ENCODE peak calls at places on chromosomes 12 and 14, in six cellular contexts. One of them, this sample, is unnamed.

GRCh38 chr14:103427485-103428443 is 42.5 kb downstream of the MARK3 start:
- DNase-seq in NCI-H69: peak; percentile 59
- DNase-seq in mesothelial cell of epicardium: no peak
- DNase-seq in EH: peak; percentile 95
- DNase-seq in left ventricle myocardium inferior: no peak
- DNase-seq in NCI-H1105 treated with DMSO at 0.1 percent for 48 hours: no peak
- DNase-seq in this sample: peak; percentile 88

GRCh38 chr12:11508699-11509098 is 113.3 kb upstream of the PRB2 start:
- DNase-seq in NCI-H1105 treated with DMSO at 0.1 percent for 48 hours: no peak
- DNase-seq in left ventricle myocardium inferior: no peak
- DNase-seq in EH: peak; percentile 46
- DNase-seq in NCI-H69: no peak
- DNase-seq in mesothelial cell of epicardium: no peak
- DNase-seq in this sample: no peak

GRCh38 chr12:29561736-29562135 is 64.2 kb upstream of the OVCH1 start:
- DNase-seq in left ventricle myocardium inferior: no peak
- DNase-seq in EH: peak; percentile 11
- DNase-seq in mesothelial cell of epicardium: no peak
- DNase-seq in NCI-H69: no peak
- DNase-seq in NCI-H1105 treated with DMSO at 0.1 percent for 48 hours: no peak
- DNase-seq in this sample: no peak

GRCh38 chr12:25788707-25789106 is 169.8 kb upstream of the RASSF8 start:
- DNase-seq in EH: no peak
- DNase-seq in left ventricle myocardium inferior: no peak
- DNase-seq in NCI-H1105 treated with DMSO at 0.1 percent for 48 hours: no peak
- DNase-seq in mesothelial cell of epicardium: no peak
- DNase-seq in NCI-H69: no peak
- DNase-seq in this sample: no peak

GRCh38 chr12:130944878-130945277 is 8.8 kb upstream of the ADGRD1 start:
- DNase-seq in mesothelial cell of epicardium: no peak
- DNase-seq in EH: no peak
- DNase-seq in left ventricle myocardium inferior: no peak
- DNase-seq in NCI-H1105 treated with DMSO at 0.1 percent for 48 hours: no peak
- DNase-seq in NCI-H69: no peak
- DNase-seq in this sample: no peak

GRCh38 chr14:77170045-77170444 is 11.6 kb upstream of the TMEM63C start:
- DNase-seq in EH: no peak
- DNase-seq in left ventricle myocardium inferior: no peak
- DNase-seq in mesothelial cell of epicardium: no peak
- DNase-seq in NCI-H1105 treated with DMSO at 0.1 percent for 48 hours: no peak
- DNase-seq in NCI-H69: no peak
- DNase-seq in this sample: no peak

GRCh38 chr14:48473944-48474343 is 798.5 kb upstream of the MDGA2 start:
- DNase-seq in EH: no peak
- DNase-seq in NCI-H69: no peak
- DNase-seq in left ventricle myocardium inferior: no peak
- DNase-seq in NCI-H1105 treated with DMSO at 0.1 percent for 48 hours: no peak
- DNase-seq in mesothelial cell of epicardium: no peak
- DNase-seq in this sample: no peak

GRCh38 chr12:8452976-8453616 is 2.7 kb upstream of the CLEC6A start:
- DNase-seq in NCI-H69: no peak
- DNase-seq in NCI-H1105 treated with DMSO at 0.1 percent for 48 hours: no peak
- DNase-seq in EH: no peak
- DNase-seq in mesothelial cell of epicardium: no peak
- DNase-seq in left ventricle myocardium inferior: no peak
- DNase-seq in this sample: no peak

GRCh38 chr12:52439420-52439819 is 5.2 kb upstream of the KRT75 start:
- DNase-seq in EH: no peak
- DNase-seq in mesothelial cell of epicardium: no peak
- DNase-seq in NCI-H1105 treated with DMSO at 0.1 percent for 48 hours: no peak
- DNase-seq in NCI-H69: no peak
- DNase-seq in left ventricle myocardium inferior: no peak
- DNase-seq in this sample: no peak

GRCh38 chr14:100623961-100624360 is 36.7 kb upstream of the BEGAIN start:
- DNase-seq in EH: no peak
- DNase-seq in NCI-H69: peak; percentile 57
- DNase-seq in mesothelial cell of epicardium: no peak
- DNase-seq in NCI-H1105 treated with DMSO at 0.1 percent for 48 hours: peak; percentile 8
- DNase-seq in left ventricle myocardium inferior: no peak
- DNase-seq in this sample: no peak

GRCh38 chr14:96975116-96975515 is 177.9 kb downstream of the VRK1 start:
- DNase-seq in NCI-H1105 treated with DMSO at 0.1 percent for 48 hours: no peak
- DNase-seq in NCI-H69: no peak
- DNase-seq in left ventricle myocardium inferior: no peak
- DNase-seq in mesothelial cell of epicardium: no peak
- DNase-seq in EH: no peak
- DNase-seq in this sample: no peak

GRCh38 chr14:104421892-104422291 is 157.7 kb upstream of the C14orf180 start:
- DNase-seq in NCI-H69: no peak
- DNase-seq in EH: no peak
- DNase-seq in mesothelial cell of epicardium: no peak
- DNase-seq in left ventricle myocardium inferior: no peak
- DNase-seq in NCI-H1105 treated with DMSO at 0.1 percent for 48 hours: no peak
- DNase-seq in this sample: no peak

GRCh38 chr12:109482491-109482890 is 5.1 kb downstream of the UBE3B start:
- DNase-seq in left ventricle myocardium inferior: no peak
- DNase-seq in NCI-H69: no peak
- DNase-seq in mesothelial cell of epicardium: no peak
- DNase-seq in EH: no peak
- DNase-seq in NCI-H1105 treated with DMSO at 0.1 percent for 48 hours: no peak
- DNase-seq in this sample: no peak